ENCODE peak calls at places on chromosomes 11 and 22, in eight cellular contexts. One of them, this sample, is unnamed.

GRCh38 chr11:44018127-44018521 is 29.7 kb upstream of the ACCSL start:
- DNase-seq in adrenal gland: no peak
- DNase-seq in vagina: peak
- DNase-seq in GM12865: no peak
- DNase-seq in WTC11: no peak
- DNase-seq in IMR-90: no peak
- DNase-seq in MM.1S: no peak
- DNase-seq in SK-N-SH: no peak
- DNase-seq in this sample: no peak

GRCh38 chr11:132424433-132424832 is 1054.0 kb downstream of the NTM start:
- DNase-seq in GM12865: no peak
- DNase-seq in IMR-90: no peak
- DNase-seq in adrenal gland: no peak
- DNase-seq in vagina: no peak
- DNase-seq in WTC11: no peak
- DNase-seq in MM.1S: no peak
- DNase-seq in SK-N-SH: no peak
- DNase-seq in this sample: no peak

GRCh38 chr11:38252620-38253019 is 1654.6 kb upstream of the RAG2 start:
- DNase-seq in IMR-90: no peak
- DNase-seq in MM.1S: no peak
- DNase-seq in vagina: no peak
- DNase-seq in adrenal gland: no peak
- DNase-seq in SK-N-SH: no peak
- DNase-seq in WTC11: no peak
- DNase-seq in GM12865: no peak
- DNase-seq in this sample: no peak

GRCh38 chr11:86230196-86230813 is 14.2 kb upstream of the EED start:
- DNase-seq in vagina: no peak
- DNase-seq in WTC11: no peak
- DNase-seq in SK-N-SH: no peak
- DNase-seq in IMR-90: no peak
- DNase-seq in GM12865: no peak
- DNase-seq in adrenal gland: no peak
- DNase-seq in MM.1S: no peak
- DNase-seq in this sample: no peak

GRCh38 chr22:17921871-17922821 is 102.2 kb downstream of the MICAL3 start:
- DNase-seq in WTC11: peak
- DNase-seq in IMR-90: no peak
- DNase-seq in MM.1S: no peak
- DNase-seq in GM12865: no peak
- DNase-seq in vagina: no peak
- DNase-seq in adrenal gland: no peak
- DNase-seq in SK-N-SH: no peak
- DNase-seq in this sample: no peak

GRCh38 chr11:116771935-116772334 is 852 bp downstream of the BUD13 start:
- DNase-seq in IMR-90: no peak
- DNase-seq in vagina: no peak
- DNase-seq in GM12865: no peak
- DNase-seq in SK-N-SH: no peak
- DNase-seq in WTC11: no peak
- DNase-seq in MM.1S: no peak
- DNase-seq in adrenal gland: no peak
- DNase-seq in this sample: no peak

GRCh38 chr11:133326332-133326731 is 206.0 kb downstream of the OPCML start:
- DNase-seq in adrenal gland: no peak
- DNase-seq in MM.1S: no peak
- DNase-seq in SK-N-SH: no peak
- DNase-seq in GM12865: no peak
- DNase-seq in IMR-90: no peak
- DNase-seq in WTC11: no peak
- DNase-seq in vagina: no peak
- DNase-seq in this sample: no peak

GRCh38 chr22:18070556-18071306 is 7.1 kb upstream of the PEX26 start:
- DNase-seq in adrenal gland: no peak
- DNase-seq in vagina: no peak
- DNase-seq in WTC11: no peak
- DNase-seq in SK-N-SH: no peak
- DNase-seq in IMR-90: no peak
- DNase-seq in GM12865: no peak
- DNase-seq in MM.1S: no peak
- DNase-seq in this sample: no peak

GRCh38 chr11:46015941-46016340 is 93.5 kb downstream of the LARGE2 start:
- DNase-seq in WTC11: no peak
- DNase-seq in GM12865: no peak
- DNase-seq in vagina: no peak
- DNase-seq in adrenal gland: no peak
- DNase-seq in IMR-90: peak
- DNase-seq in SK-N-SH: no peak
- DNase-seq in MM.1S: no peak
- DNase-seq in this sample: no peak

GRCh38 chr11:86658534-86658933 is 13.9 kb downstream of the ME3 start:
- DNase-seq in SK-N-SH: no peak
- DNase-seq in adrenal gland: no peak
- DNase-seq in WTC11: no peak
- DNase-seq in GM12865: no peak
- DNase-seq in IMR-90: no peak
- DNase-seq in vagina: no peak
- DNase-seq in MM.1S: no peak
- DNase-seq in this sample: no peak

GRCh38 chr11:63841554-63841953 is 2.6 kb downstream of the MARK2 start:
- DNase-seq in MM.1S: no peak
- DNase-seq in IMR-90: peak
- DNase-seq in SK-N-SH: no peak
- DNase-seq in GM12865: no peak
- DNase-seq in adrenal gland: no peak
- DNase-seq in vagina: no peak
- DNase-seq in WTC11: peak
- DNase-seq in this sample: no peak

GRCh38 chr11:65711785-65712632 is at the start of gene KAT5:
- DNase-seq in MM.1S: peak
- DNase-seq in IMR-90: peak
- DNase-seq in GM12865: peak
- DNase-seq in adrenal gland: peak
- DNase-seq in vagina: peak
- DNase-seq in SK-N-SH: peak
- DNase-seq in WTC11: peak
- DNase-seq in this sample: peak

GRCh38 chr22:34414467-34415440 is 494.5 kb upstream of the LARGE1 start:
- DNase-seq in MM.1S: peak
- DNase-seq in adrenal gland: peak
- DNase-seq in vagina: no peak
- DNase-seq in WTC11: peak
- DNase-seq in GM12865: peak
- DNase-seq in SK-N-SH: peak
- DNase-seq in IMR-90: no peak
- DNase-seq in this sample: peak
- TF ChIP-seq CTCF in MM.1S: peak
- TF ChIP-seq CTCF in adrenal gland: peak
- TF ChIP-seq CTCF in vagina: peak
- TF ChIP-seq CTCF in WTC11: peak
- TF ChIP-seq CTCF in GM12865: peak
- TF ChIP-seq CTCF in SK-N-SH: peak
- TF ChIP-seq CTCF in IMR-90: no peak
- TF ChIP-seq CTCF in this sample: peak

GRCh38 chr22:20589614-20590476 is 82.4 kb downstream of the MED15 start:
- DNase-seq in vagina: no peak
- DNase-seq in adrenal gland: no peak
- DNase-seq in IMR-90: no peak
- DNase-seq in GM12865: no peak
- DNase-seq in WTC11: no peak
- DNase-seq in SK-N-SH: no peak
- DNase-seq in MM.1S: no peak
- DNase-seq in this sample: no peak

GRCh38 chr22:20586403-20586745 is 79.0 kb downstream of the MED15 start:
- DNase-seq in SK-N-SH: no peak
- DNase-seq in WTC11: no peak
- DNase-seq in adrenal gland: no peak
- DNase-seq in vagina: no peak
- DNase-seq in GM12865: no peak
- DNase-seq in MM.1S: no peak
- DNase-seq in IMR-90: no peak
- DNase-seq in this sample: no peak

GRCh38 chr22:20588843-20589581 is 81.6 kb downstream of the MED15 start:
- DNase-seq in vagina: no peak
- DNase-seq in IMR-90: no peak
- DNase-seq in SK-N-SH: no peak
- DNase-seq in MM.1S: no peak
- DNase-seq in GM12865: no peak
- DNase-seq in WTC11: no peak
- DNase-seq in adrenal gland: no peak
- DNase-seq in this sample: no peak

GRCh38 chr22:20587206-20587958 is 80.0 kb downstream of the MED15 start:
- DNase-seq in SK-N-SH: no peak
- DNase-seq in MM.1S: no peak
- DNase-seq in adrenal gland: no peak
- DNase-seq in WTC11: no peak
- DNase-seq in GM12865: no peak
- DNase-seq in vagina: no peak
- DNase-seq in IMR-90: no peak
- DNase-seq in this sample: no peak

DNA sequence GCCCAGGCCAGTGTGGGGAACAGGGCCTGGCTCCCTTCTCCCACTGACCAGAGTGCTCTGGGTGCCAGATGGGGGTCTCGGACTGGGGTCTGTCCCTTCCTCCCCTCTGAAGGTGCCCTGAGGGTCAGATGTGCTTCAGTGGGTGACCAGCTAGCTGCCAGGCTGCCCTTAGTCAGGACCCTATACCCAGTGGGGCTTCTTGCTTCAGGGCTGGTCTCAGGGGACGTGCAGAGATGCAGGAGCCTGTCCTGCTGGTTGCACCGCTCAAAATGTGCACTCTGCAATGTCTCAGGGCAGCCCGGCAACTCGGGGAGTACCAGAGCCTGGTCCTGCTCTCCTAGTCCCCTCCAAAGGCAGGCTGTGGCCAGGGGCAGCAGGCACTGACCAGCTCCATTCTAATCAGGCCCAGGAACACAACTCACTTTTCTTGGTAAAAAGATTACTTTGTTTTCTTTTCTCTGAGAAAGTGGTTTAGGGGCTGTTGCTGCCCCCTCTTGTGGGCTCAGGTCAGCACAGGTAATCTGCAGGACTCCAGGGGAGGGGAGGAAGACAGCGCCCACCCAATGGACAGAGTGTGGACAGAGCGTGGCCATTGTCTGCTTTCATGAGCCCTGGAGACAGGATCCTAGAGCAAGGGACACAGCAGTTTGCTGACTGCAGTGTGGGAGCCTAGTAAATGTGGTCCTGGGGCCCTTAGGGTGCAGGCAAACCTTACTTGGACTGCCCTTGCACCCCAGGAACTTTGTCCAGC is 80.9 kb downstream of the MED15 start:
- DNase-seq in WTC11: no peak
- DNase-seq in IMR-90: no peak
- DNase-seq in SK-N-SH: no peak
- DNase-seq in adrenal gland: no peak
- DNase-seq in GM12865: no peak
- DNase-seq in vagina: no peak
- DNase-seq in MM.1S: no peak
- DNase-seq in this sample: no peak
- TF ChIP-seq CTCF in WTC11: no peak
- TF ChIP-seq CTCF in IMR-90: no peak
- TF ChIP-seq CTCF in SK-N-SH: no peak
- TF ChIP-seq CTCF in adrenal gland: no peak
- TF ChIP-seq CTCF in GM12865: no peak
- TF ChIP-seq CTCF in vagina: no peak
- TF ChIP-seq CTCF in MM.1S: no peak
- TF ChIP-seq CTCF in this sample: no peak

DNA sequence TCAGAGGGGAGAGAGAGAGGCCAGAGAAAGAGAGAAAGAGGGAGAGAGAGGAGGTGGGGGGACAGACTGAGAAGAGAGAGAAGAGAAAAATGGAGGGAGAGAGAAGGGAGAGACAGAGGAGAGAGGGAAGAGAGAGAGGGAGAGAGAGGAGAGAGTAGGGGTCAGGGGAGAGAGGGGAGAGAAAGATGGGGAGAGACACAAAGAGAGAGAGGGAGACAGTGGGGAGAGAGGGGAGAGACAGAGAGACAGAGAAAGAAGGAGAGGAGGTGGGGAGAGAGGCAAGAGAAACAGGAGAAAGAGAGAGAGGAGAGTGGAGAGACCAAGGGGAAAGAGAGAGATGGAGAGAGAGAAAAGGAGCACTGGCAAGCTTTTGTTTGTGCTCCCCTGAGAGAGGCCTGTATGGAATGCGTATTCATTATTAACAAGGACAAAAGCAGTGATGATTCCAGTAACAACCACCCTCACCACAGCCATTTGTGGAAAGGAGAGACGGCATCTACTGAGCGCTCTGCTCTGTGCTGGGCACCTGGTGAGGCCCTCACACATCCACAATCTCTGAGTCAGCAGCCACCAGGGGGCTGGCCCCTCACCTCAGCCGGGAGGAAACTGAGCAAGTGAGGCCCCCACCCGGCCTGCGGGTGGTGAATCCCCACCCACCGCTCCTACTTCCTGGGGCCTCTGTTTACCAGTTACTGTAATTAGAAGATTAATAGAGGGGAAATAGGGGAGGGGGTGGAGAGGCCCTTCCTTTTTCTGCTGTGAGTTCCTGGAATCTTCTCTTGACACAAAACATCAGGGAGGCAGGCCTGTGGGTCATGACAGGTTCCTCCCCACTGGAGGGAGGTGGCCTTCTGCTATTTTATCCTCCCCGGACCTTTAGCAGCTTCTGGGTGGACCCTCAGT is 14.7 kb upstream of the MIAT start:
- DNase-seq in SK-N-SH: no peak
- DNase-seq in WTC11: peak
- DNase-seq in IMR-90: no peak
- DNase-seq in adrenal gland: peak
- DNase-seq in MM.1S: peak
- DNase-seq in GM12865: peak
- DNase-seq in vagina: no peak
- DNase-seq in this sample: peak
- TF ChIP-seq CTCF in SK-N-SH: no peak
- TF ChIP-seq CTCF in WTC11: no peak
- TF ChIP-seq CTCF in IMR-90: no peak
- TF ChIP-seq CTCF in adrenal gland: no peak
- TF ChIP-seq CTCF in MM.1S: peak
- TF ChIP-seq CTCF in GM12865: peak
- TF ChIP-seq CTCF in vagina: no peak
- TF ChIP-seq CTCF in this sample: peak

DNA sequence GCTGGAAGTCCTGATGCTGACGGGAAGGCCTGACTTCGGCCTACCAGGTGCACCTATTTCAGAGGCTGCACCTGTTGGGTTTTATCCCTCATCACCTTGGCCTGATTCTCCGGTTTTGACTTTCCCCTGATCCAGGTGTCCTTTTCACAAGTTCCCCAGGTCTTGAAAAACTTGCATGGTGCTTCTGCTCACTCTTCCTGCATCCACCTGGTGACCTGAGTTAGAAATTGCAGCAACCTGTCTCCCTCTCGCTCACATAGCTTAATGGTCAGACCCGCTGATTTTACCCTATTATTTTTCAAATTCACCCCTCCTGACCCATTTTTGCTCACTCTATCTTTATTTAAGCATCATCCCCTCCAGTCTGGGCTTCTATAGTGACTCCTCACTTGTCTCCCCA is 208.9 kb upstream of the SEZ6L start:
- DNase-seq in SK-N-SH: no peak
- DNase-seq in vagina: no peak
- DNase-seq in MM.1S: no peak
- DNase-seq in WTC11: no peak
- DNase-seq in GM12865: peak
- DNase-seq in IMR-90: no peak
- DNase-seq in adrenal gland: no peak
- DNase-seq in this sample: no peak
- TF ChIP-seq CTCF in SK-N-SH: no peak
- TF ChIP-seq CTCF in vagina: no peak
- TF ChIP-seq CTCF in MM.1S: no peak
- TF ChIP-seq CTCF in WTC11: no peak
- TF ChIP-seq CTCF in GM12865: no peak
- TF ChIP-seq CTCF in IMR-90: no peak
- TF ChIP-seq CTCF in adrenal gland: no peak
- TF ChIP-seq CTCF in this sample: no peak

GRCh38 chr22:31347251-31348008 is 1.3 kb upstream of the PATZ1 start:
- DNase-seq in adrenal gland: peak
- DNase-seq in SK-N-SH: peak
- DNase-seq in WTC11: peak
- DNase-seq in vagina: no peak
- DNase-seq in IMR-90: peak
- DNase-seq in GM12865: peak
- DNase-seq in MM.1S: peak
- DNase-seq in this sample: peak
- TF ChIP-seq CTCF in adrenal gland: no peak
- TF ChIP-seq CTCF in SK-N-SH: no peak
- TF ChIP-seq CTCF in WTC11: no peak
- TF ChIP-seq CTCF in vagina: no peak
- TF ChIP-seq CTCF in IMR-90: no peak
- TF ChIP-seq CTCF in GM12865: no peak
- TF ChIP-seq CTCF in MM.1S: no peak
- TF ChIP-seq CTCF in this sample: no peak

This sample was measured in GM13977.